ENCODE peak calls at places on chromosomes 3 and 15, in seven cellular contexts. H is mesenchymal stem cell, B is H9, E is IMR-90, Q is neuronal stem cell, N is H1, Y is trophoblast cell. G is an unnamed sample.
A peak's percentile ranks its signal among the peaks of the same experiment; 100 is the strongest.

GRCh38 chr3:194518652-194519051 is 31.9 kb upstream of the ATP13A3 start:
- DNase-seq in H (peak; percentile 74), B (no peak), E (peak; percentile 82), Q (no peak), N (no peak), Y (no peak), G (no peak)

GRCh38 chr3:125207507-125207906 is 5.0 kb downstream of the SLC12A8 start:
- DNase-seq in H (no peak), B (no peak), E (no peak), Q (no peak), N (no peak), Y (no peak), G (no peak)

GRCh38 chr3:99895106-99895705 is 77.5 kb downstream of the CMSS1 start:
- DNase-seq in H (no peak), B (no peak), E (peak; percentile 41), Q (no peak), N (no peak), Y (no peak), G (no peak)

GRCh38 chr15:80949756-80950155 is 39.9 kb downstream of the MESD start:
- DNase-seq in H (no peak), B (no peak), E (no peak), Q (no peak), N (no peak), Y (no peak), G (no peak)

GRCh38 chr15:33126559-33127290 is 67.8 kb downstream of the FMN1 start:
- DNase-seq in H (peak; percentile 92), B (no peak), E (peak; percentile 98), Q (no peak), N (no peak), Y (no peak), G (peak; percentile 93)

GRCh38 chr15:41561777-41562145 is 2.7 kb downstream of the TYRO3 start:
- DNase-seq in H (peak; percentile 56), B (peak; percentile 75), E (peak; percentile 73), Q (peak; percentile 64), N (peak; percentile 63), Y (no peak), G (peak; percentile 60)

GRCh38 chr15:42273900-42274692 is 863 bp upstream of the TMEM87A start:
- DNase-seq in H (peak; percentile 74), B (peak; percentile 34), E (peak; percentile 67), Q (no peak), N (peak; percentile 51), Y (peak; percentile 46), G (no peak)

GRCh38 chr3:161104561-161105551 is at the start of gene B3GALNT1:
- DNase-seq in H (peak; percentile 76), B (peak; percentile 75), E (peak; percentile 50), Q (peak; percentile 45), N (peak; percentile 80), Y (peak; percentile 48), G (peak; percentile 84)

GRCh38 chr3:11907667-11908660 is 61.3 kb upstream of the TAMM41 start:
- DNase-seq in H (no peak), B (no peak), E (peak; percentile 13), Q (no peak), N (no peak), Y (peak; percentile 30), G (no peak)

GRCh38 chr3:111493276-111493675 is 48.7 kb upstream of the CD96 start:
- DNase-seq in H (no peak), B (no peak), E (no peak), Q (no peak), N (no peak), Y (no peak), G (no peak)

GRCh38 chr3:196016485-196016884 is 65.4 kb downstream of the TFRC start:
- DNase-seq in H (peak; percentile 50), B (no peak), E (peak; percentile 83), Q (no peak), N (no peak), Y (no peak), G (no peak)

GRCh38 chr3:45088959-45089358 is 57.2 kb downstream of the CDCP1 start:
- DNase-seq in H (no peak), B (no peak), E (no peak), Q (no peak), N (no peak), Y (no peak), G (no peak)

GRCh38 chr3:45690331-45691035 is 1.3 kb downstream of the SACM1L start:
- DNase-seq in H (peak; percentile 30), B (no peak), E (no peak), Q (no peak), N (no peak), Y (no peak), G (peak; percentile 43)

GRCh38 chr3:142447852-142448315 is at the start of gene XRN1:
- DNase-seq in H (peak; percentile 97), B (peak; percentile 93), E (peak; percentile 94), Q (peak; percentile 92), N (peak; percentile 99), Y (peak; percentile 97), G (peak; percentile 95)
- H2BK5ac ChIP-seq in H (peak within 1 kb of the TSS; percentile 1), B (peak within 1 kb of the TSS; percentile 48), E (peak within 1 kb of the TSS; percentile 95), Q (no peak within 1 kb of the TSS), N (peak within 1 kb of the TSS; percentile 93), Y (peak within 1 kb of the TSS; percentile 81), G (no peak within 1 kb of the TSS)

DNA sequence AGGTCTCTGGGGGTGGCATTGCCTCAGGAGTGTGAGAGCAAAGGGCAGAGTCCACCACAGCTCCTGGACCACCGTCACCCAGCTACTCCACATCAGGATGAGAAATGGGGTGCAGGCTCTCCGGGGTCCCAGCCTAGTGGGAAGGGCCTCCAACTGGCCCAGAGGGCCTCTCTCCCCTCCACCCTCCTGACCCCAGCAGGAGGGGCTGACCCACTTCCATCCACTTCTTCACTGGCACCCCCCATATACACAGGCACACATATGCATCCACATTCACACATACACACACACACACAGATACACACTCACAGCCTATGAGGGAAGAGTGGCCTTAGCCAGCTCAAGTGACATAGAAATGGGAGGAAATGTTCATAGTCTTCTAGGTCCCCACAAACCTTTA is 286.0 kb downstream of the OCA2 start:
- DNase-seq in H (no peak), B (no peak), E (no peak), Q (no peak), N (no peak), Y (no peak), G (no peak)
- H3K79me1 ChIP-seq in H (no peaks in the 10 kb centered on the region), B (no peaks in the 10 kb centered on the region), E (no peaks in the 10 kb centered on the region), Q (no peaks in the 10 kb centered on the region), N (no peaks in the 10 kb centered on the region), Y (no peaks in the 10 kb centered on the region), G (no peaks in the 10 kb centered on the region)

DNA sequence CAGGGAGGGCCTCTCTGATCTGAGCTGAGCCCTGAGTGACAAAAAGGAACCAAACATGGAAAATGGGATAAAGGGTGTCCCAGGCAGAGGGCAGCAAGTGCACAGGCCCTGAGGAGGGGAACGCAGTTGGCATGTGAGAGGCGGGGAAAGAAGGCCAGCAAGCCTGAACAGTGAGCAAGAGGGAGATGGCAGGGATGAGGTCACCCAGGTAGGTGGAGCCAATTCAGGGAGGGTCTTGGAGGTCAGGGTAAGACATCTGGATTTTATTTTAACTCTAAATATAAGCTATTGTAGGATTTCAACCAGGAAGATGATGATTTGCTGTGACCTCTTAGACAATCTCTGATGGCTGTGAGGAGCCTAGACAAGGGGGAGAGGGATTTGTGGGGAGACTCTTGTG is 167.6 kb downstream of the LRTM1 start:
- DNase-seq in H (no peak), B (no peak), E (peak; percentile 40), Q (no peak), N (no peak), Y (no peak), G (peak; percentile 48)
- H2BK5ac ChIP-seq in H (no peak overlapping the region), B (no peak overlapping the region), E (peak overlapping the region; percentile 7), Q (no peak overlapping the region), N (no peak overlapping the region), Y (no peak overlapping the region), G (no peak overlapping the region)

GRCh38 chr3:134880431-134880830 is 85.4 kb downstream of the EPHB1 start:
- DNase-seq in H (no peak), B (no peak), E (no peak), Q (no peak), N (no peak), Y (no peak), G (no peak)
- H3K79me1 ChIP-seq in H (peaks cover 6% of the 10 kb centered on the region), B (no peaks in the 10 kb centered on the region), E (no peaks in the 10 kb centered on the region), Q (peaks cover 5% of the 10 kb centered on the region), N (no peaks in the 10 kb centered on the region), Y (no peaks in the 10 kb centered on the region), G (no peaks in the 10 kb centered on the region)

DNA sequence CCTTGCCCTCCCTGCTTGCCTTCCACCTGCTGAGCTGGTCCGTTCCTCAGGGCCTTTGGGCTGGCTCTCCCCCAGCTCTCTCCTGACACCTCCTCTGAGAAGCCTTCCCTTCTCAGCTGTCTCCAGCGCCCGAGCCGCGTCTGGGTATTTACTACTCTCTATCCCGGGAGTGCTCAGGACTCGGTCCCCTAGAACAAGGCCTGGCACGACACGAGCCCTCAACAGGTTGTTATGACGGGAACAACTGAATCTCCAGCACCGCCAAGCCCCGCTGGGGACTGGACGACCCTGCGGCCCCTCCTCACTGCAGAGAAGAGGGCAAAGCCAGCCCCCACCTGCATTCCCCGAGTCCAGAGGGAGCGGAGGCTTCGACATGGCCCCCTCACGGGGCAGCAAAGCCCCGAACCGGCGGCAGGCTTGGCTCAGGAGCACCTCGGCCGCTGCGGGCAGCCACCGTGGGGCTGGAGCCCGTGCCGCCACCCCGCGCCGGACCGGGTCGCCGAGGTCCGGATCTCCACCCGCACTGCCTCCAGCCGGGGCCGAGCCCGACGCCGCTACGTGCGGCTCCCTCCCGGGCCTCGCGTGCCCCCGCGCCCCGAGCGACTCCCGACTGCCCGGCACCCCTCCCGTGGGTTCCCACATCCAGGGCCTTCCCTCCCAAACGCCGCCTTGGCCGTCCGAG is 792 bp downstream of the TPRA1 start:
- DNase-seq in H (peak; percentile 33), B (no peak), E (no peak), Q (no peak), N (peak; percentile 61), Y (no peak), G (peak; percentile 34)
- H2BK5ac ChIP-seq in H (peak overlapping the region; percentile 32), B (no peak overlapping the region), E (peak overlapping the region; percentile 80), Q (peak overlapping the region; percentile 89), N (no peak overlapping the region), Y (peak overlapping the region; percentile 41), G (no peak overlapping the region)

GRCh38 chr3:53579636-53580035 is 85.2 kb downstream of the CACNA1D start:
- DNase-seq in H (no peak), B (no peak), E (no peak), Q (no peak), N (no peak), Y (no peak), G (peak; percentile 57)
- H3K79me1 ChIP-seq in H (no peaks in the 10 kb centered on the region), B (no peaks in the 10 kb centered on the region), E (no peaks in the 10 kb centered on the region), Q (no peaks in the 10 kb centered on the region), N (no peaks in the 10 kb centered on the region), Y (peaks cover 4% of the 10 kb centered on the region), G (no peaks in the 10 kb centered on the region)